ENCODE peak calls at places on chromosomes 1 and 21, in four cellular contexts. One of them, this sample, is unnamed.

GRCh38 chr21:32403201-32403701 is 9.3 kb upstream of the EVA1C start:
- DNase-seq in HepG2: peak; percentile 48
- DNase-seq in GM12878: peak; percentile 3
- DNase-seq in K562: peak; percentile 86
- DNase-seq in this sample: peak; percentile 92

GRCh38 chr1:2271841-2272655 is 43.9 kb downstream of the SKI start:
- DNase-seq in HepG2: no peak
- DNase-seq in GM12878: no peak
- DNase-seq in K562: peak; percentile 60
- DNase-seq in this sample: no peak

GRCh38 chr21:42654913-42655796 is 1.7 kb downstream of the PDE9A start:
- DNase-seq in HepG2: no peak
- DNase-seq in GM12878: no peak
- DNase-seq in K562: no peak
- DNase-seq in this sample: no peak

GRCh38 chr1:110087812-110088738 is 17.6 kb upstream of the ALX3 start:
- DNase-seq in HepG2: peak; percentile 54
- DNase-seq in GM12878: no peak
- DNase-seq in K562: peak; percentile 80
- DNase-seq in this sample: peak; percentile 87

GRCh38 chr1:93566227-93566626 is 115.4 kb downstream of the BCAR3 start:
- DNase-seq in HepG2: no peak
- DNase-seq in GM12878: no peak
- DNase-seq in K562: peak; percentile 20
- DNase-seq in this sample: no peak

GRCh38 chr1:33683913-33684312 is 180.0 kb upstream of the HMGB4 start:
- DNase-seq in HepG2: no peak
- DNase-seq in GM12878: no peak
- DNase-seq in K562: no peak
- DNase-seq in this sample: no peak

GRCh38 chr1:58896211-58897183 is 112.7 kb upstream of the JUN start:
- DNase-seq in HepG2: no peak
- DNase-seq in GM12878: no peak
- DNase-seq in K562: peak; percentile 79
- DNase-seq in this sample: no peak

GRCh38 chr1:215911406-215911968 is 344.4 kb downstream of the KCTD3 start:
- DNase-seq in HepG2: no peak
- DNase-seq in GM12878: no peak
- DNase-seq in K562: no peak
- DNase-seq in this sample: no peak

GRCh38 chr1:156246762-156247459 is 945 bp downstream of the PAQR6 start:
- DNase-seq in HepG2: no peak
- DNase-seq in GM12878: no peak
- DNase-seq in K562: no peak
- DNase-seq in this sample: peak; percentile 56

GRCh38 chr1:159953866-159954515 is at the start of gene SLAMF9:
- DNase-seq in HepG2: no peak
- DNase-seq in GM12878: no peak
- DNase-seq in K562: no peak
- DNase-seq in this sample: no peak

GRCh38 chr1:37120279-37120678 is 86.0 kb upstream of the GRIK3 start:
- DNase-seq in HepG2: no peak
- DNase-seq in GM12878: no peak
- DNase-seq in K562: no peak
- DNase-seq in this sample: no peak

GRCh38 chr1:173295995-173296394 is 88.9 kb upstream of the TNFSF4 start:
- DNase-seq in HepG2: no peak
- DNase-seq in GM12878: no peak
- DNase-seq in K562: no peak
- DNase-seq in this sample: no peak

GRCh38 chr1:66147226-66147625 is 354.5 kb downstream of the PDE4B start:
- DNase-seq in HepG2: peak; percentile 16
- DNase-seq in GM12878: no peak
- DNase-seq in K562: no peak
- DNase-seq in this sample: no peak

GRCh38 chr1:193283026-193283425 is 96.6 kb upstream of the B3GALT2 start:
- DNase-seq in HepG2: no peak
- DNase-seq in GM12878: no peak
- DNase-seq in K562: peak; percentile 7
- DNase-seq in this sample: peak; percentile 50

GRCh38 chr21:44337428-44337827 is 1.8 kb downstream of the CFAP410 start:
- DNase-seq in HepG2: no peak
- DNase-seq in GM12878: no peak
- DNase-seq in K562: no peak
- DNase-seq in this sample: no peak

GRCh38 chr21:44334637-44335030 is 4.6 kb downstream of the CFAP410 start:
- DNase-seq in HepG2: no peak
- DNase-seq in GM12878: no peak
- DNase-seq in K562: no peak
- DNase-seq in this sample: no peak

GRCh38 chr21:44335266-44336059 is 3.7 kb downstream of the CFAP410 start:
- DNase-seq in HepG2: no peak
- DNase-seq in GM12878: no peak
- DNase-seq in K562: no peak
- DNase-seq in this sample: no peak

GRCh38 chr21:44338971-44339910 is at the start of gene CFAP410:
- DNase-seq in HepG2: peak; percentile 88
- DNase-seq in GM12878: peak; percentile 76
- DNase-seq in K562: peak; percentile 97
- DNase-seq in this sample: peak; percentile 96

DNA sequence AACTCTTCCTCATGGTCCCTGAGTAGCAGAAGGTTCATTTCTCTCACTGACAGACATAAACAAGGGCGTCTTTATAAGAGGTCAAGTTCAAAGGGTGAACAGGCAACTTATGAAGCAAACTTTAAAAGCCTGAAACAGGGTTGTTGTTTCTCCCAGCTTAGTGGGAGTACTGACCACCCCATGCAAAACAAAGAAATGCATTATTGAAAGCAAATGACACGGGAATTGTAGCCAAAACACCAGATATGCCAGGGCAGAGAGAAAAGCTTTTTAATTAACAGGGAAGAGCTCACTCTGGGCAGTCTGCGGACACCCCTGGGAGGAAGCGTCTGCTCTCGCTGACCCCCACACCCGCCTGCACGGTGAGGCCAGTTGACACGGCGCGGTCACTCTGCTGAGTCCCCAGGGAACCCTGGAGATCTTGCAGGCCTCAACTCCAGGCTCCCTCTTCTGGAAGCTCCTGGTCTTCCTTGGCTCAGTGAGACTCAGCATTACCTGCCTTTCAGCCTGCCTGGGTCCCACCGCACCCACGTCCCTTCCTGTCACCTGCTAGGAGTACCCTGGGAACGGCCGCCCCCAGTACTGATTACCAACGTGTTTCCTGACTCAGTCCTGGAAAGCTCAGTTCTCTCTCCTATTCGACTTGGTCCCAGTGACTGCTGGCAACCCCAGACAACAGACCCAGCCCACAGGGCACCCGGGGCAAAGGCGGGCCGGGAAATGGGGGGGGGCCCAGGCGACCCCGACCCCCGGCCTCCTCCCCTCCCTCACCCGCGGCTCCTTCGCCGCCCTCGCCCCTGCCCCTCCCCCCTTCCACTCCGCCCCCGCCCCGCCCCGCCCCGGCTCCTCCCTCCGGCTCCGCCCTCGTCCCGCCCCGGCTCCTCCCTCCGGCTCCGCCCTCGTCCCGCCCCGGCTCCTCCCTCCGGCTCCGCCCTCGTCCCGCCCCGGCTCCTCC is 972 bp downstream of the CFAP410 start:
- DNase-seq in HepG2: peak; percentile 59
- DNase-seq in GM12878: no peak
- DNase-seq in K562: peak; percentile 78
- DNase-seq in this sample: peak; percentile 85
- TF ChIP-seq CTCF in HepG2: peak; percentile 69
- TF ChIP-seq CTCF in GM12878: peak; percentile 26
- TF ChIP-seq CTCF in K562: peak; percentile 52
- TF ChIP-seq CTCF in this sample: peak; percentile 23

DNA sequence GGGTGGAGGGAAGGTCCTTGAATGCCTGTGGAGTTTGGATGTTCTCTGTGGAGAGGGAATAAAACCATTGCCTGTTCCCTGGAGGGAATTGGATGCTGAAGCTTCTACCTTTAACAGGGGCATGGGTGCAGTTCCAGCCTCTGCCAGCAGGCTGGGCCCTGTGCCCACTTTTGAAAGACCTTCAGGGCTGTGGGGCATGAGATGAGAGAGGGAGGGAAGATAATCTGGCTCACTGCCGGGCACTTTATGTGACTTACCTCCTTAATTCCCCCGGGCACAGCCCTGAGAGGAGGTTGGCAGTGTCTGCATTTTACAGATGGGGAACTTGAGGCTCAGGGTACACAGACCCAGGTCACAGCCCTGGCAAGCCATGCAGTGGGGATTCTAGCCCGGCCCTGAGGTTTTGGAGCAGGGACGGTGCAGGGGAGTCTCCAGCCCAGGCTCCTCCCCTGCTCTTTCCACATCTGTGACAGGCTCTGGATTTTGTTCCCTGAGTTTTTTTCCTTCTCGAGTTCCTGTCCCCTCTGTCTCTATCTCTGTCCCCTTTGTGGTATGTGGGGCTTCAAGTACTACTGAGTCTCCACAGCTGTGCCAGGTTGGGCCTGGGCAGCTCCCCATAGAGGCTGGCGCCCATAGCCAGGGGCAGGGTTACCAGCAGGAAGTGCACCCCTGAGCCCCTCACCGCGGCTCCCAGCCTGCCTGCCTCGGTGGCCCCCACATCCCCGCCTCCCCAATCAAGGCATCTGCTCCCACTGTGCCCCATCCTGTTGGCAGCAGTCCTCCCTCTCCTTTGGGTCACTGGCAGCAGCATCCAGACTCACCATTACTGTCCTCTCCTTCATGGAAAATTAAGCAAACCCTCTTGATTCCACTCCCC is 14.0 kb upstream of the THEMIS2 start:
- DNase-seq in HepG2: peak; percentile 69
- DNase-seq in GM12878: no peak
- DNase-seq in K562: peak; percentile 90
- DNase-seq in this sample: peak; percentile 91
- TF ChIP-seq CREB1 in HepG2: no peak
- TF ChIP-seq CREB1 in GM12878: no peak
- TF ChIP-seq CREB1 in K562: no peak
- TF ChIP-seq CREB1 in this sample: no peak

GRCh38 chr1:147821883-147822282 is 61.5 kb upstream of the GJA5 start:
- DNase-seq in HepG2: no peak
- DNase-seq in GM12878: no peak
- DNase-seq in K562: no peak
- DNase-seq in this sample: no peak

GRCh38 chr1:147822292-147822691 is 61.9 kb upstream of the GJA5 start:
- DNase-seq in HepG2: no peak
- DNase-seq in GM12878: no peak
- DNase-seq in K562: no peak
- DNase-seq in this sample: no peak

GRCh38 chr1:147824776-147825175 is 64.4 kb upstream of the GJA5 start:
- DNase-seq in HepG2: no peak
- DNase-seq in GM12878: no peak
- DNase-seq in K562: no peak
- DNase-seq in this sample: no peak

GRCh38 chr1:147825586-147825985 is 65.2 kb upstream of the GJA5 start:
- DNase-seq in HepG2: no peak
- DNase-seq in GM12878: no peak
- DNase-seq in K562: no peak
- DNase-seq in this sample: no peak

DNA sequence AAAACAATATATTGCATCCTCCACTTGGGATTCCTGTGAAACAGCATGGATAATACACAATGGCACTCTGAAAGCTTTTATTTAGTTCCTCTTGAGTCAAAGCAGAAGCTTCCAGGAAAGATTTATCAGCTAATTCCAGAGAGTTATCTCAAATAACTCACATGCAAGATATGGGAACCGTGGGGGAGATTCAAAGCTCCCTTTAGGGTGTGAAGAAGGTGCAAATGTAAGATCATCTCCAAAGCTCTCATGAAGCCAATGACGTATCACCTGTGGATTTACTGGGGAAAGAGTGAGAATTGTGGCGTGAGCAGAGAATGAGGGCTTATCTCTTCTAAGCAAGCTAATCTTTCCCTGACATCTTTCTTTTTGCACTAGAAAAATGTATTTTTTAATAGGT is 60.5 kb upstream of the GJA5 start:
- DNase-seq in HepG2: no peak
- DNase-seq in GM12878: no peak
- DNase-seq in K562: peak; percentile 20
- DNase-seq in this sample: no peak
- H3K4me2 ChIP-seq in HepG2: no peak overlapping the region
- H3K4me2 ChIP-seq in GM12878: no peak overlapping the region
- H3K4me2 ChIP-seq in K562: no peak overlapping the region
- H3K4me2 ChIP-seq in this sample: no peak overlapping the region

GRCh38 chr1:20087668-20088067 is 17.7 kb downstream of the PLA2G5 start:
- DNase-seq in HepG2: no peak
- DNase-seq in GM12878: no peak
- DNase-seq in K562: peak; percentile 20
- DNase-seq in this sample: peak; percentile 51
- TF ChIP-seq CTCF in HepG2: no peak
- TF ChIP-seq CTCF in GM12878: peak; percentile 58
- TF ChIP-seq CTCF in K562: peak; percentile 60
- TF ChIP-seq CTCF in this sample: peak; percentile 43

GRCh38 chr1:224333309-224333926 is 3.4 kb upstream of the NVL start:
- DNase-seq in HepG2: peak; percentile 60
- DNase-seq in GM12878: peak; percentile 56
- DNase-seq in K562: peak; percentile 81
- DNase-seq in this sample: peak; percentile 81
- TF ChIP-seq CREB1 in HepG2: no peak
- TF ChIP-seq CREB1 in GM12878: no peak
- TF ChIP-seq CREB1 in K562: no peak
- TF ChIP-seq CREB1 in this sample: no peak

DNA sequence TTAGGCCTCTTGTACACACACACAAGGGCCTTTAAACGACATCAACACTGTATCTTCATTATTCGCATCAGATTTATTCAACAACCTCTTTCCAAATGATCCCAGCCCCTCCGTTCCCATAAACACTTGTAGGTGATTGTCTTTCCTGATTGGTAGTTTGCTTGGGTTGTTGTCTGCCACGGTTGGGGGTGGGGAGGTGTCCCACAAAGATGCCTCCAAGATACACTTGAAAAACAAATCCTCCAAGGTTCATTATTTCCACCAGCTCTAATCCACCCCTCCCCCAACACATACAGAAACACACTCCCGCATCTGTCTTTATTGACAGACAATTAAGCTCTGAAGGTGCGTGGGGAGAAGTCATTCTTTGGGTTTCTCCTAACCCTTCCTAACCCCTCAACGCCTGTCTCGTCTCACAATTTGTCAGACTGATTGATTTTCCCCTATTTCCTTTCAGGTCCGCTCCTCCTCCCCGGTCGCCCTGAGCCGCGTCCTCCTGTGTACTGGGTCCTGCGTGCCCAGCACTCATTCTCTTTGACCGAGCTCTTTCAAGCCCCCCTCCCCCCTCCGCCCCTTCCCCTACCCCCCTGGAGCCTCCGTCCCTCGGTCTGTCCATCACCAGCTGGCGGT is 1.4 kb downstream of the WDR26 start:
- DNase-seq in HepG2: no peak
- DNase-seq in GM12878: no peak
- DNase-seq in K562: peak; percentile 47
- DNase-seq in this sample: peak; percentile 30
- H3K4me2 ChIP-seq in HepG2: peak overlapping the region; percentile 82
- H3K4me2 ChIP-seq in GM12878: peak overlapping the region; percentile 78
- H3K4me2 ChIP-seq in K562: peak overlapping the region; percentile 96
- H3K4me2 ChIP-seq in this sample: peak overlapping the region; percentile 92

This sample was measured in GM23338.